ENCODE peak calls at places on chromosomes 7 and 10, in six cellular contexts. S, N, A, H, V and I are unnamed samples. For H3K4me1, the result is how much of the 10 kb centered on the place peaks cover.

GRCh38 chr7:98398567-98399372 is 2.1 kb downstream of the BAIAP2L1 start:
- DNase-seq in V (no peak), S (no peak), N (no peak), H (peak), A (peak), I (no peak)

GRCh38 chr7:157612664-157613561 is 276.1 kb downstream of the DNAJB6 start:
- DNase-seq in N (no peak), H (no peak), A (peak), S (peak), V (peak), I (no peak)

GRCh38 chr7:142196066-142196840 is 61.6 kb downstream of the PRSS58 start:
- DNase-seq in H (no peak), V (no peak), A (no peak), N (no peak), S (no peak), I (no peak)

GRCh38 chr7:51031216-51031615 is 248.5 kb upstream of the GRB10 start:
- DNase-seq in V (no peak), A (no peak), S (no peak), N (no peak), H (no peak), I (no peak)

GRCh38 chr10:71952745-71953144 is 11.4 kb upstream of the CHST3 start:
- DNase-seq in H (no peak), V (no peak), S (no peak), A (no peak), N (no peak), I (no peak)

GRCh38 chr10:101244321-101245050 is 15.2 kb upstream of the LBX1 start:
- DNase-seq in S (no peak), H (no peak), N (peak), A (no peak), V (no peak), I (no peak)

GRCh38 chr7:98930921-98931320 is 52.6 kb downstream of the TRRAP start:
- DNase-seq in N (peak), A (peak), S (no peak), H (no peak), V (no peak), I (no peak)

GRCh38 chr10:129784891-129785290 is 179.2 kb downstream of the EBF3 start:
- DNase-seq in H (no peak), A (no peak), S (no peak), N (no peak), V (no peak), I (no peak)

GRCh38 chr10:9786101-9786500 is 1231.6 kb upstream of the CELF2 start:
- DNase-seq in S (no peak), A (no peak), H (peak), V (no peak), N (peak), I (no peak)

GRCh38 chr10:74750848-74751274 is 75.5 kb upstream of the KAT6B start:
- DNase-seq in S (no peak), N (no peak), H (no peak), V (peak), A (no peak), I (no peak)

GRCh38 chr10:60309371-60309770 is 80.3 kb downstream of the ANK3 start:
- DNase-seq in A (no peak), S (no peak), V (no peak), H (no peak), N (no peak), I (no peak)

GRCh38 chr7:64463636-64464375 is 99.1 kb downstream of the ZNF680 start:
- DNase-seq in H (no peak), N (peak), S (no peak), V (no peak), A (no peak), I (no peak)

GRCh38 chr10:126561499-126562208 is 108.8 kb downstream of the C10orf90 start:
- DNase-seq in A (no peak), N (no peak), H (peak), S (no peak), V (no peak), I (no peak)

GRCh38 chr10:97771913-97772823 is at the start of gene SFRP5:
- DNase-seq in H (no peak), N (no peak), S (peak), A (no peak), V (peak), I (no peak)

GRCh38 chr7:4725014-4725951 is 43.2 kb downstream of the FOXK1 start:
- DNase-seq in N (peak), S (no peak), V (no peak), A (peak), H (peak), I (peak)

GRCh38 chr7:94907420-94908203 is at the start of gene PPP1R9A:
- DNase-seq in N (no peak), V (peak), S (peak), H (peak), A (peak), I (peak)

GRCh38 chr10:52632591-52632990 is 140.0 kb downstream of the MBL2 start:
- DNase-seq in S (no peak), A (no peak), H (no peak), N (no peak), V (no peak), I (no peak)

GRCh38 chr7:92279429-92280031 is 33.8 kb downstream of the ANKIB1 start:
- DNase-seq in V (no peak), H (no peak), A (no peak), N (no peak), S (no peak), I (peak)
- H3K4me1 ChIP-seq in V (under half), H (under half), A (under half), N (under half), S (under half), I (under half)

DNA sequence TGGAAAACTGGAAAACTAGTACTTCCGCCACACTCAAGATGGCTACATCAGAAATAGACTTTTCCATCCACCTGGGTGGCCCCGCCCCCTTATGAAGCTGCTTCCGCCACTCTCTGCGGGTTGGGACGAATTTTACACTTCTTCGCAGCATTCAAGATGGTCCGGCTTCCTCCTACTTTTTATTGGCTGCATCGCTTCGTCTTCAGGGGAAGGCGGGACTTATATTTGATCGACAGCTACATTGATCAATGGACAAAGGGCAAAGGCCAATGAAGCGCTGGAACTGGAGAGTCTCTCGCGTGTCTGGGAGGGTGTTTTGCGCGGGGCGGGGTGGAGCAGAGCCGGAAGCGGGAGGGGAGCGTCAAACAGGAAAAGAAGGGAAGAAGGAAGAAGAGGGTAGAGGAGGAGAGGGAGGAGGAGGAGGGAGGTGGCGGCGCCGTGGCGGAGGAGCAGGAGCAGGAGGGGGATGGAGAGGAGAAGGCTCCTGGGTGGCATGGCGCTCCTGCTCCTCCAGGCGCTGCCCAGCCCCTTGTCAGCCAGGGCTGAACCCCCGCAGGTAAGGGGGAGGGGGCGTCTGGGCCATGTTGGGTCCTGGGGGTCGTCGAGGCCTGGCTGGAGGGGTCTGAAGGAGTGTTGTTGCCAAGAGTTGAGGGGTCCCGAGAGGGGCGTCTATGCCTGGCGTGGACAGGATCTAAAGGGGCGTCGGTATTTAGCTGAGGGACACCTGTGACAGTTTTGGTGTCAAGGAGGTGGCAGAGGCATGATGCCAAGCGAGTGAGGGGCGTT is at the start of gene WBP1L:
- DNase-seq in A (peak), H (peak), S (peak), N (peak), V (peak), I (peak)
- H2AK5ac ChIP-seq in A (peak), H (peak), S (no peak), N (peak), V (no peak), I (peak)

GRCh38 chr10:116767235-116767634 is 24.9 kb upstream of the HSPA12A start:
- DNase-seq in V (no peak), N (no peak), A (no peak), S (no peak), H (peak), I (no peak)

GRCh38 chr10:116765549-116766162 is 23.3 kb upstream of the HSPA12A start:
- DNase-seq in S (peak), N (no peak), V (peak), A (peak), H (no peak), I (no peak)

GRCh38 chr10:116766241-116767198 is 24.2 kb upstream of the HSPA12A start:
- DNase-seq in H (no peak), N (no peak), S (no peak), A (no peak), V (no peak), I (no peak)

GRCh38 chr10:116763440-116763839 is 21.1 kb upstream of the HSPA12A start:
- DNase-seq in H (no peak), V (no peak), S (no peak), N (no peak), A (no peak), I (no peak)

DNA sequence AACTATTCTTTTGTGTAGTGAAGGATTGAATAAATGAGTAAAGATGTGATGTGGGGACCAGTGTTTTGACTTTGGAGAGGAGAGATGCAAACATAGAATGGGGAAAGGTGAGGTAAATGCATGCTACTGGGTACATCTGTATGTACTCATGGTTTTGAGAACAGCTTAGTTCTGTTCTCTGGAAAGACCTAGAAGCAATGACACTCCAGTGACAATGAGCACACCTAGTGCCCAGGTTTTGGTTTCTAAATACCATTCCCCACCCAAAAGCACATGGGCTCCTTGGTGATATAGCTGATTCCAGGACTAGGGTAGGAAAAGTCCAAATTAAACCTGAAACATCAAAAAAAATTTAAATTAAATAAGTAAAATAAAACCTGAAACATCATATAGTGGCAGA is 22.6 kb upstream of the HSPA12A start:
- DNase-seq in N (no peak), H (no peak), S (no peak), A (no peak), V (no peak), I (no peak)
- H3K14ac ChIP-seq in N (no peak), H (no peak), S (no peak), A (no peak), V (no peak), I (no peak)

DNA sequence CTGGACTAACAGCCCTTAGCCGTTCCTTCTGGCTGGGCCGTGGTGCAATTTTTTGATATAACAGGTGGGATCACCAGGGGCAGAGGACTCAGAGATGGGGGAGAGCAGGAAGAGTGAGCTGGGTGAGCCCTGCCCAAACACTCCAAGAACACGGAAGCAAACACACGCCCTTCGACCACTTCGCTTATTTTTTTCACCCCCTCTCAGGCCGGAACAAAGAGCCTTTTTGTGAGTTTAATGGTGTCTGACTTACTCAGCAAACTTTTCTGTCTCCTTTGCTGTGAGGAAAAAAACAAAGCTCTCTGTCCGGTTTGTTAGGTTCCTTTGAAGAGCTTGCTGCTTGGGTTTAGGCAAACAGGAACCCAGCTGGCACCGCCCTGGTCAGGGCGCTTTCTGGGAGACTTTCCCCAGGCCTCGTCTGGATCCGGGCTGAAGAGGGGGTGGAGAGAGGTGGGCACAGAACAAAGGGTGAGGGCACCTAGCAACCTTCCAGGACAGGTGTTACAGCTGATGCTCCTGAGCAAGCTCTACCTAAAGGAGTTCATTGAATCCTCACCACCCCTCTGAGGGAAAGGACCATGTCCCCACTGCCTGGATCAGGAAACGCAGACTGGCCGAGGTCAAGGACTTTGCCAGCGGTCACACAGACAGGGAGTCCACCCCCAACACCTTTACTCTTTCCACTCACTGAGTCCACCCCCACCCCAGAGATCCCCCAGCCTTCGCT is 23.3 kb downstream of the CALML3 start:
- DNase-seq in A (peak), V (no peak), N (no peak), H (peak), S (no peak), I (no peak)
- H3K4me1 ChIP-seq in A (half or more), V (under half), N (half or more), H (half or more), S (under half), I (under half)

GRCh38 chr10:91885362-91886079 is 23.8 kb downstream of the FGFBP3 start:
- DNase-seq in A (no peak), V (no peak), S (no peak), N (no peak), H (no peak), I (no peak)
- H2AK5ac ChIP-seq in A (no peak), V (peak), S (peak), N (no peak), H (no peak), I (no peak)

GRCh38 chr7:151140826-151141225 is 26.7 kb downstream of the GBX1 start:
- DNase-seq in S (no peak), A (no peak), N (no peak), H (no peak), V (no peak), I (no peak)
- H3K14ac ChIP-seq in S (no peak), A (no peak), N (no peak), H (no peak), V (no peak), I (no peak)

GRCh38 chr10:95532536-95532935 is 28.6 kb downstream of the SORBS1 start:
- DNase-seq in N (no peak), A (no peak), V (no peak), S (no peak), H (no peak), I (no peak)
- H3K4me1 ChIP-seq in N (under half), A (under half), V (under half), S (under half), H (under half), I (under half)

GRCh38 chr7:36366005-36366583 is 23.6 kb upstream of the ANLN start:
- DNase-seq in N (no peak), A (no peak), V (no peak), S (no peak), H (no peak), I (no peak)

GRCh38 chr7:36366649-36367560 is 22.8 kb upstream of the ANLN start:
- DNase-seq in N (peak), S (peak), V (peak), H (peak), A (peak), I (peak)

GRCh38 chr7:36370046-36370445 is 19.6 kb upstream of the ANLN start:
- DNase-seq in H (no peak), N (no peak), V (no peak), A (no peak), S (no peak), I (no peak)

GRCh38 chr7:36367561-36367889 is 22.1 kb upstream of the ANLN start:
- DNase-seq in H (no peak), A (no peak), S (no peak), N (no peak), V (no peak), I (no peak)

DNA sequence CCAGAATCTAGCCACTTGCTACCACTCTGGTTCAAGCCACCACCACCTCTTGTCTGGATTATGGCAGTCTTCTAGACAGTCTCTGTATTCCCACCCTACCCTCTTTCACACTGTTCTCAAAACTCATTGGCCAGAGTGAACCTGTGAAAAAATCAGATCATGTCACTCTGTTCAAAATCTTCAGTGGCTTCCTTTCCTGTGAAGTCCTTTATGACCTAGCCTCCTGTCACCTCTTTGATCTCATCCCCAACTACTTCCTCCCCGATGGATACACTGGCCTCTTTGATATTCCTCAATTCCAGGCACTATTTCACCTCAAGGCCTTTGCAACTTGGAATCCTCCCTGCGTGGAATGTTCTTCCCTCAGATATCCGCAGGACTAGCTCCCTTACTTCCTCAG is 21.2 kb upstream of the ANLN start:
- DNase-seq in A (no peak), H (no peak), V (no peak), N (no peak), S (no peak), I (no peak)
- H2AK5ac ChIP-seq in A (no peak), H (no peak), V (no peak), N (no peak), S (no peak), I (no peak)